ENCODE peak calls at places on chromosomes 12 and 14, in six cellular contexts. One of them, this sample, is unnamed.

GRCh38 chr12:104197264-104197663 is 18.3 kb upstream of the TXNRD1 start:
- DNase-seq in heart right ventricle: no peak
- DNase-seq in pancreas: no peak
- DNase-seq in cardiac muscle cell: peak; percentile 88
- DNase-seq in dorsolateral prefrontal cortex: no peak
- DNase-seq in adipocyte: peak; percentile 87
- DNase-seq in this sample: no peak

GRCh38 chr12:121799175-121799841 is 4.5 kb upstream of the SETD1B start:
- DNase-seq in heart right ventricle: peak; percentile 84
- DNase-seq in pancreas: peak; percentile 71
- DNase-seq in cardiac muscle cell: peak; percentile 78
- DNase-seq in dorsolateral prefrontal cortex: no peak
- DNase-seq in adipocyte: peak; percentile 76
- DNase-seq in this sample: peak; percentile 83

GRCh38 chr12:58443981-58444371 is 476.3 kb downstream of the LRIG3 start:
- DNase-seq in heart right ventricle: peak; percentile 20
- DNase-seq in pancreas: no peak
- DNase-seq in cardiac muscle cell: peak; percentile 62
- DNase-seq in dorsolateral prefrontal cortex: no peak
- DNase-seq in adipocyte: no peak
- DNase-seq in this sample: no peak

GRCh38 chr14:92847220-92848148 is 53.4 kb downstream of the GOLGA5 start:
- DNase-seq in heart right ventricle: no peak
- DNase-seq in pancreas: no peak
- DNase-seq in cardiac muscle cell: no peak
- DNase-seq in dorsolateral prefrontal cortex: no peak
- DNase-seq in adipocyte: no peak
- DNase-seq in this sample: no peak

GRCh38 chr14:55448146-55448614 is 7.8 kb upstream of the TBPL2 start:
- DNase-seq in heart right ventricle: peak; percentile 14
- DNase-seq in pancreas: no peak
- DNase-seq in cardiac muscle cell: peak; percentile 85
- DNase-seq in dorsolateral prefrontal cortex: no peak
- DNase-seq in adipocyte: peak; percentile 72
- DNase-seq in this sample: no peak

GRCh38 chr14:72812292-72812851 is 81.5 kb downstream of the DPF3 start:
- DNase-seq in heart right ventricle: peak; percentile 74
- DNase-seq in pancreas: peak; percentile 16
- DNase-seq in cardiac muscle cell: no peak
- DNase-seq in dorsolateral prefrontal cortex: peak; percentile 68
- DNase-seq in adipocyte: no peak
- DNase-seq in this sample: no peak

GRCh38 chr12:98424726-98425401 is 90.5 kb upstream of the TMPO start:
- DNase-seq in heart right ventricle: peak; percentile 39
- DNase-seq in pancreas: peak; percentile 55
- DNase-seq in cardiac muscle cell: peak; percentile 90
- DNase-seq in dorsolateral prefrontal cortex: no peak
- DNase-seq in adipocyte: peak; percentile 92
- DNase-seq in this sample: peak; percentile 27

GRCh38 chr14:23300687-23301223 is 1.9 kb downstream of the PPP1R3E start:
- DNase-seq in heart right ventricle: peak; percentile 72
- DNase-seq in pancreas: peak; percentile 50
- DNase-seq in cardiac muscle cell: peak; percentile 41
- DNase-seq in dorsolateral prefrontal cortex: no peak
- DNase-seq in adipocyte: peak; percentile 60
- DNase-seq in this sample: peak; percentile 76

GRCh38 chr14:77268989-77269595 is 1.9 kb downstream of the NGB start:
- DNase-seq in heart right ventricle: no peak
- DNase-seq in pancreas: no peak
- DNase-seq in cardiac muscle cell: no peak
- DNase-seq in dorsolateral prefrontal cortex: no peak
- DNase-seq in adipocyte: no peak
- DNase-seq in this sample: no peak

GRCh38 chr12:48985475-48985897 is 7.4 kb downstream of the WNT1 start:
- DNase-seq in heart right ventricle: peak; percentile 65
- DNase-seq in pancreas: no peak
- DNase-seq in cardiac muscle cell: no peak
- DNase-seq in dorsolateral prefrontal cortex: no peak
- DNase-seq in adipocyte: no peak
- DNase-seq in this sample: no peak

GRCh38 chr12:54132979-54133378 is 55.8 kb downstream of the SMUG1 start:
- DNase-seq in heart right ventricle: no peak
- DNase-seq in pancreas: no peak
- DNase-seq in cardiac muscle cell: no peak
- DNase-seq in dorsolateral prefrontal cortex: no peak
- DNase-seq in adipocyte: no peak
- DNase-seq in this sample: no peak
- H3K27me3 ChIP-seq in heart right ventricle: peaks cover 97% of the 10 kb centered on the region
- H3K27me3 ChIP-seq in pancreas: no peaks in the 10 kb centered on the region
- H3K27me3 ChIP-seq in cardiac muscle cell: peaks cover 93% of the 10 kb centered on the region
- H3K27me3 ChIP-seq in dorsolateral prefrontal cortex: no peaks in the 10 kb centered on the region
- H3K27me3 ChIP-seq in adipocyte: no peaks in the 10 kb centered on the region
- H3K27me3 ChIP-seq in this sample: no peaks in the 10 kb centered on the region

GRCh38 chr14:99271951-99272668 is at the start of gene BCL11B:
- DNase-seq in heart right ventricle: peak; percentile 48
- DNase-seq in pancreas: no peak
- DNase-seq in cardiac muscle cell: peak; percentile 89
- DNase-seq in dorsolateral prefrontal cortex: peak; percentile 73
- DNase-seq in adipocyte: peak; percentile 85
- DNase-seq in this sample: peak; percentile 94
- H3K27me3 ChIP-seq in heart right ventricle: peaks cover 86% of the 10 kb centered on the region
- H3K27me3 ChIP-seq in pancreas: peaks cover 3% of the 10 kb centered on the region
- H3K27me3 ChIP-seq in cardiac muscle cell: peaks cover 82% of the 10 kb centered on the region
- H3K27me3 ChIP-seq in dorsolateral prefrontal cortex: no peaks in the 10 kb centered on the region
- H3K27me3 ChIP-seq in adipocyte: peaks cover 36% of the 10 kb centered on the region
- H3K27me3 ChIP-seq in this sample: no peaks in the 10 kb centered on the region

GRCh38 chr14:21040370-21040925 is 1.7 kb upstream of the RNASE7 start:
- DNase-seq in heart right ventricle: no peak
- DNase-seq in pancreas: no peak
- DNase-seq in cardiac muscle cell: no peak
- DNase-seq in dorsolateral prefrontal cortex: no peak
- DNase-seq in adipocyte: no peak
- DNase-seq in this sample: no peak

GRCh38 chr14:21043387-21044105 is 1.4 kb downstream of the RNASE7 start:
- DNase-seq in heart right ventricle: no peak
- DNase-seq in pancreas: no peak
- DNase-seq in cardiac muscle cell: no peak
- DNase-seq in dorsolateral prefrontal cortex: no peak
- DNase-seq in adipocyte: no peak
- DNase-seq in this sample: no peak

GRCh38 chr14:21039585-21040369 is 2.4 kb upstream of the RNASE7 start:
- DNase-seq in heart right ventricle: peak; percentile 64
- DNase-seq in pancreas: peak; percentile 61
- DNase-seq in cardiac muscle cell: peak; percentile 86
- DNase-seq in dorsolateral prefrontal cortex: no peak
- DNase-seq in adipocyte: peak; percentile 88
- DNase-seq in this sample: no peak

GRCh38 chr14:21042918-21043317 is 756 bp downstream of the RNASE7 start:
- DNase-seq in heart right ventricle: no peak
- DNase-seq in pancreas: peak; percentile 39
- DNase-seq in cardiac muscle cell: no peak
- DNase-seq in dorsolateral prefrontal cortex: peak; percentile 68
- DNase-seq in adipocyte: no peak
- DNase-seq in this sample: no peak

DNA sequence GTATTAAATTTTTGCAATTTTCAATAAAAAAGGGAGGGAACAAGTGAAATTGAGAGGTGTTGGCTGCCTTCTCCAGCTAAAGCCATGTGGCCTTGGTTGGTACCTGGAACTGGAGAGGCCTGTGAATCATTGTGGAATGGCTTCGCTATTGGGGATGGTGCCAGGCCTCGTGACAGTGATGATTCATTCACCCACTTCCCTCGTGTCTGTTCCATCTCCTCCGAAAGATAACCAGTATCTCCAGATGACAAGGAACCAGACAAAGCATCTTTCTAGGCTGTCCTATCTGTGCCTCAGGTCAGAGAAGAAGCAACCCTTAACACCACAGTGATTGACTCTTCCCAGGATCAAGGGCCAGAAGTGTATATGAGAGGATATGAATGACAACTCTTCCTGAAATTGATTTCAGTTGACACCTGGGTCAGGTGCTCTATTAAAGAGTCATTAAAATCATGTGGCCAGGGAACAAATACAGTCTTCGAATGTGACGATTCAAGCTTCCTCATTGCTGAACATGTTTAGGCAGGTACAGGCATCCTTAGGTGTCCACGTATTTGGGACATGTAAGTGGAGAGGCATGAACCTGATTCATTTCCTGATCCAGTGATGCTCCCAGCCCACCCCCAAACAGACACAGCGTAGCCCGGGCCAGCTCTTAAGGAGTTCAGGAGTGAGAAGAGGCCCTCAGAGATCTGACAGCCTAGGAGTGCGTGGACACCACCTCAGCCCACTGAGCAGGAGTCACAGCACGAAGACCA is at the start of gene RNASE7:
- DNase-seq in heart right ventricle: no peak
- DNase-seq in pancreas: no peak
- DNase-seq in cardiac muscle cell: no peak
- DNase-seq in dorsolateral prefrontal cortex: no peak
- DNase-seq in adipocyte: peak; percentile 21
- DNase-seq in this sample: no peak
- H3K27me3 ChIP-seq in heart right ventricle: no peaks in the 10 kb centered on the region
- H3K27me3 ChIP-seq in pancreas: no peaks in the 10 kb centered on the region
- H3K27me3 ChIP-seq in cardiac muscle cell: no peaks in the 10 kb centered on the region
- H3K27me3 ChIP-seq in dorsolateral prefrontal cortex: no peaks in the 10 kb centered on the region
- H3K27me3 ChIP-seq in adipocyte: no peaks in the 10 kb centered on the region
- H3K27me3 ChIP-seq in this sample: no peaks in the 10 kb centered on the region

GRCh38 chr12:53765891-53766290 is 14.1 kb upstream of the CISTR start:
- DNase-seq in heart right ventricle: no peak
- DNase-seq in pancreas: no peak
- DNase-seq in cardiac muscle cell: no peak
- DNase-seq in dorsolateral prefrontal cortex: no peak
- DNase-seq in adipocyte: no peak
- DNase-seq in this sample: no peak
- H3K27me3 ChIP-seq in heart right ventricle: peaks cover 75% of the 10 kb centered on the region
- H3K27me3 ChIP-seq in pancreas: no peaks in the 10 kb centered on the region
- H3K27me3 ChIP-seq in cardiac muscle cell: peaks cover 95% of the 10 kb centered on the region
- H3K27me3 ChIP-seq in dorsolateral prefrontal cortex: no peaks in the 10 kb centered on the region
- H3K27me3 ChIP-seq in adipocyte: peaks cover 20% of the 10 kb centered on the region
- H3K27me3 ChIP-seq in this sample: no peaks in the 10 kb centered on the region